ENCODE peak calls at places on chromosomes 13 and 19, in nine cellular contexts. Y is ureter; X is M059J; M is stimulated activated CD4-positive, alpha-beta T cell treated with anti-CD3 and anti-CD28 coated beads, Interleukin-15, amount 100 ng/mL, for 48 hours; D is CD8-positive, alpha-beta memory T cell; L is ecto neural progenitor cell; A is PC-3; V is left cardiac atrium; O is HFFc6. H is an unnamed sample.

GRCh38 chr13:114078501-114079451 is 53.6 kb downstream of the RASA3 start:
- DNase-seq in Y (no peak), X (no peak), M (no peak), D (no peak), L (no peak), A (peak; percentile 84), V (peak; percentile 73), O (peak; percentile 63), H (no peak)

GRCh38 chr13:51636349-51636890 is 52.2 kb downstream of the WDFY2 start:
- DNase-seq in Y (no peak), X (no peak), M (no peak), D (no peak), L (no peak), A (peak; percentile 72), V (no peak), O (no peak), H (no peak)

GRCh38 chr19:1361601-1362384 is 21.9 kb upstream of the NDUFS7 start:
- DNase-seq in Y (no peak), X (peak; percentile 74), M (no peak), D (no peak), L (no peak), A (peak; percentile 49), V (no peak), O (peak; percentile 57), H (no peak)

GRCh38 chr19:11088508-11089253 is 582 bp upstream of the LDLR start:
- DNase-seq in Y (no peak), X (no peak), M (no peak), D (no peak), L (no peak), A (no peak), V (peak; percentile 58), O (no peak), H (no peak)

GRCh38 chr13:107117327-107118012 is 549.5 kb upstream of the ARGLU1 start:
- DNase-seq in Y (no peak), X (peak; percentile 2), M (no peak), D (no peak), L (no peak), A (no peak), V (no peak), O (no peak), H (no peak)

GRCh38 chr13:75935805-75936204 is 299.7 kb downstream of the LMO7 start:
- DNase-seq in Y (no peak), X (no peak), M (no peak), D (no peak), L (no peak), A (no peak), V (no peak), O (no peak), H (no peak)

GRCh38 chr19:46056536-46056935 is 15.7 kb upstream of the IGFL4 start:
- DNase-seq in Y (no peak), X (no peak), M (no peak), D (no peak), L (no peak), A (no peak), V (no peak), O (no peak), H (no peak)

GRCh38 chr19:33260628-33261418 is 35.2 kb upstream of the SLC7A10 start:
- DNase-seq in Y (no peak), X (no peak), M (no peak), D (no peak), L (no peak), A (no peak), V (peak; percentile 42), O (no peak), H (no peak)

GRCh38 chr13:75841905-75842304 is 205.8 kb downstream of the LMO7 start:
- DNase-seq in Y (no peak), X (no peak), M (no peak), D (no peak), L (no peak), A (no peak), V (no peak), O (no peak), H (no peak)

GRCh38 chr19:1001538-1002166 is 1.4 kb downstream of the GRIN3B start:
- DNase-seq in Y (no peak), X (no peak), M (peak; percentile 65), D (peak; percentile 65), L (peak; percentile 84), A (peak; percentile 41), V (no peak), O (no peak), H (no peak)

H was measured in GOT3.